ENCODE peak calls at places on chromosomes 3 and 15, in five cellular contexts. J is midbrain, P is epithelial cell of esophagus, S is GM12864, O is NCI-H1436. E is an unnamed sample.
A peak's percentile ranks its signal among the peaks of the same experiment; 100 is the strongest.

GRCh38 chr3:125437631-125438435 is 62.7 kb upstream of the ZNF148 start:
- DNase-seq in J (peak; percentile 69), P (peak; percentile 39), S (no peak), O (peak; percentile 20), E (peak; percentile 38)

GRCh38 chr15:32042269-32042996 is 12.1 kb downstream of the CHRNA7 start:
- DNase-seq in J (no peak), P (no peak), S (no peak), O (peak; percentile 14), E (no peak)

GRCh38 chr3:40720863-40721262 is 196.1 kb downstream of the ZNF621 start:
- DNase-seq in J (no peak), P (no peak), S (no peak), O (no peak), E (no peak)

GRCh38 chr3:61733866-61734265 is 172.5 kb downstream of the PTPRG start:
- DNase-seq in J (no peak), P (no peak), S (no peak), O (no peak), E (no peak)

GRCh38 chr3:179299999-179300613 is 22.7 kb upstream of the ZNF639 start:
- DNase-seq in J (no peak), P (no peak), S (no peak), O (no peak), E (no peak)

GRCh38 chr3:70277304-70277703 is 35.1 kb downstream of the MDFIC2 start:
- DNase-seq in J (no peak), P (no peak), S (no peak), O (no peak), E (no peak)

GRCh38 chr15:48177383-48177874 is 666 bp downstream of the MYEF2 start:
- DNase-seq in J (peak; percentile 29), P (peak; percentile 56), S (peak; percentile 18), O (peak; percentile 56), E (peak; percentile 30)

GRCh38 chr3:2741520-2741919 is 368.7 kb downstream of the IL5RA start:
- DNase-seq in J (no peak), P (no peak), S (no peak), O (no peak), E (no peak)

GRCh38 chr15:101029971-101030661 is 111.0 kb downstream of the LRRK1 start:
- DNase-seq in J (no peak), P (no peak), S (no peak), O (no peak), E (no peak)

GRCh38 chr3:168116279-168116678 is 20.6 kb upstream of the GOLIM4 start:
- DNase-seq in J (no peak), P (peak; percentile 29), S (no peak), O (no peak), E (no peak)

GRCh38 chr3:134543113-134543512 is 57.3 kb downstream of the CEP63 start:
- DNase-seq in J (no peak), P (no peak), S (no peak), O (no peak), E (no peak)

GRCh38 chr3:45272411-45272810 is 46.3 kb upstream of the TMEM158 start:
- DNase-seq in J (no peak), P (no peak), S (no peak), O (no peak), E (no peak)

GRCh38 chr3:187999821-188000220 is 154.1 kb upstream of the LPP start:
- DNase-seq in J (no peak), P (no peak), S (no peak), O (no peak), E (no peak)

GRCh38 chr15:32717290-32718081 is at the start of gene GREM1:
- DNase-seq in J (peak; percentile 39), P (no peak), S (no peak), O (peak; percentile 60), E (peak; percentile 81)

GRCh38 chr3:177679568-177680441 is 482.5 kb upstream of the TBL1XR1 start:
- DNase-seq in J (no peak), P (peak; percentile 24), S (no peak), O (no peak), E (no peak)

GRCh38 chr3:172148269-172148668 is 108.9 kb downstream of the FNDC3B start:
- DNase-seq in J (no peak), P (no peak), S (no peak), O (no peak), E (no peak)

GRCh38 chr3:23723930-23724329 is 81.8 kb upstream of the UBE2E1 start:
- DNase-seq in J (no peak), P (no peak), S (peak; percentile 43), O (no peak), E (peak; percentile 12)

GRCh38 chr3:160929595-160929994 is 173.6 kb downstream of the PPM1L start:
- DNase-seq in J (peak; percentile 18), P (no peak), S (no peak), O (no peak), E (peak; percentile 31)

GRCh38 chr3:186991470-186991869 is 61.1 kb downstream of the ST6GAL1 start:
- DNase-seq in J (no peak), P (peak; percentile 31), S (no peak), O (no peak), E (no peak)

GRCh38 chr15:58522865-58523264 is 91.1 kb downstream of the LIPC start:
- DNase-seq in J (peak; percentile 51), P (no peak), S (no peak), O (no peak), E (peak; percentile 40)

GRCh38 chr15:86077070-86077469 is 2.6 kb upstream of the AGBL1 start:
- DNase-seq in J (no peak), P (no peak), S (no peak), O (no peak), E (no peak)

GRCh38 chr3:96631050-96631449 is 183.3 kb upstream of the EPHA6 start:
- DNase-seq in J (no peak), P (peak; percentile 12), S (no peak), O (no peak), E (no peak)

GRCh38 chr3:192409838-192410683 is 317.3 kb downstream of the FGF12 start:
- DNase-seq in J (no peak), P (peak; percentile 12), S (no peak), O (no peak), E (peak; percentile 7)

GRCh38 chr15:57565326-57565725 is 26.4 kb upstream of the MYZAP start:
- DNase-seq in J (no peak), P (peak; percentile 49), S (no peak), O (no peak), E (no peak)

GRCh38 chr3:188111002-188111584 is 42.9 kb upstream of the LPP start:
- DNase-seq in J (no peak), P (no peak), S (no peak), O (no peak), E (no peak)

GRCh38 chr3:33096103-33096868 is 660 bp downstream of the GLB1 start:
- DNase-seq in J (peak; percentile 60), P (peak; percentile 47), S (no peak), O (no peak), E (peak; percentile 42)

GRCh38 chr3:128425142-128425845 is 41.4 kb downstream of the DNAJB8 start:
- DNase-seq in J (no peak), P (no peak), S (no peak), O (no peak), E (no peak)

GRCh38 chr15:70770863-70771262 is 7.5 kb upstream of the UACA start:
- DNase-seq in J (no peak), P (peak; percentile 85), S (no peak), O (no peak), E (no peak)

GRCh38 chr3:16064660-16065414 is 109.6 kb upstream of the GALNT15 start:
- DNase-seq in J (peak; percentile 76), P (peak; percentile 77), S (no peak), O (no peak), E (peak; percentile 94)

GRCh38 chr3:55682461-55682860 is 195.4 kb upstream of the WNT5A start:
- DNase-seq in J (no peak), P (no peak), S (no peak), O (no peak), E (no peak)

GRCh38 chr3:39460677-39461076 is 6.8 kb upstream of the MOBP start:
- DNase-seq in J (peak; percentile 84), P (no peak), S (no peak), O (no peak), E (peak; percentile 96)

GRCh38 chr15:101128191-101128590 is 123.7 kb downstream of the CHSY1 start:
- DNase-seq in J (no peak), P (peak; percentile 94), S (no peak), O (no peak), E (no peak)

GRCh38 chr3:123543950-123544349 is 40.9 kb downstream of the HACD2 start:
- DNase-seq in J (no peak), P (no peak), S (no peak), O (no peak), E (no peak)

GRCh38 chr3:65597952-65598413 is 440.7 kb downstream of the MAGI1 start:
- DNase-seq in J (peak; percentile 27), P (no peak), S (no peak), O (no peak), E (peak; percentile 61)

GRCh38 chr3:102123590-102124190 is 274.4 kb downstream of the NFKBIZ start:
- DNase-seq in J (no peak), P (peak; percentile 88), S (no peak), O (no peak), E (no peak)

GRCh38 chr3:140416686-140417085 is 261.2 kb upstream of the TRIM42 start:
- DNase-seq in J (no peak), P (no peak), S (no peak), O (no peak), E (peak; percentile 11)